ENCODE peak calls at places on chromosomes 3 and 15, in six cellular contexts. Z is uterus, R is fibroblast of villous mesenchyme, U is heart left ventricle, V is RWPE1, X is ovary. C is an unnamed sample.
A peak's percentile ranks its signal among the peaks of the same experiment; 100 is the strongest.

GRCh38 chr15:90482124-90483011 is 47.4 kb upstream of the CRTC3 start:
- DNase-seq in Z (peak; percentile 71), R (peak; percentile 66), U (peak; percentile 40), V (peak; percentile 45), X (peak; percentile 37), C (no peak)

GRCh38 chr3:10322355-10322715 is 1.4 kb upstream of the SEC13 start:
- DNase-seq in Z (no peak), R (no peak), U (no peak), V (peak; percentile 8), X (no peak), C (no peak)

GRCh38 chr15:78216276-78217229 is 17.8 kb downstream of the ACSBG1 start:
- DNase-seq in Z (no peak), R (no peak), U (peak; percentile 86), V (peak; percentile 52), X (no peak), C (no peak)

GRCh38 chr3:195766671-195767070 is 45.1 kb downstream of the MUC4 start:
- DNase-seq in Z (no peak), R (no peak), U (no peak), V (no peak), X (no peak), C (no peak)

GRCh38 chr3:124770341-124771082 is 40.3 kb downstream of the UMPS start:
- DNase-seq in Z (peak; percentile 35), R (peak; percentile 85), U (peak; percentile 81), V (no peak), X (no peak), C (no peak)

GRCh38 chr15:88954431-88955277 is 41.5 kb upstream of the MFGE8 start:
- DNase-seq in Z (no peak), R (peak; percentile 25), U (peak; percentile 45), V (no peak), X (no peak), C (no peak)

GRCh38 chr3:60017631-60018030 is 967.8 kb upstream of the CFAP20DC start:
- DNase-seq in Z (no peak), R (no peak), U (no peak), V (no peak), X (no peak), C (peak; percentile 63)

GRCh38 chr15:76196286-76196948 is 114.9 kb downstream of the ETFA start:
- DNase-seq in Z (peak; percentile 93), R (peak; percentile 98), U (no peak), V (peak; percentile 95), X (peak; percentile 78), C (no peak)

GRCh38 chr15:84108725-84109124 is 126.8 kb upstream of the GOLGA6L4 start:
- DNase-seq in Z (no peak), R (peak; percentile 13), U (no peak), V (peak; percentile 5), X (no peak), C (no peak)

GRCh38 chr3:41684802-41685740 is 276.8 kb downstream of the ULK4 start:
- DNase-seq in Z (no peak), R (no peak), U (no peak), V (no peak), X (no peak), C (no peak)

GRCh38 chr15:85474700-85475316 is 94.4 kb downstream of the AKAP13 start:
- DNase-seq in Z (no peak), R (no peak), U (no peak), V (no peak), X (no peak), C (no peak)

GRCh38 chr15:91109885-91110284 is 9.8 kb downstream of the SV2B start:
- DNase-seq in Z (no peak), R (no peak), U (no peak), V (no peak), X (no peak), C (no peak)

GRCh38 chr3:45779746-45780735 is 16.3 kb downstream of the SLC6A20 start:
- DNase-seq in Z (no peak), R (no peak), U (no peak), V (no peak), X (no peak), C (no peak)

GRCh38 chr15:95503640-95504225 is 826.8 kb upstream of the NR2F2 start:
- DNase-seq in Z (no peak), R (no peak), U (no peak), V (no peak), X (no peak), C (no peak)

GRCh38 chr3:132461544-132461943 is 44.2 kb downstream of the DNAJC13 start:
- DNase-seq in Z (no peak), R (no peak), U (no peak), V (no peak), X (no peak), C (no peak)

GRCh38 chr3:101809178-101810022 is 30.4 kb downstream of the NXPE3 start:
- DNase-seq in Z (no peak), R (peak; percentile 62), U (no peak), V (peak; percentile 30), X (no peak), C (no peak)

GRCh38 chr15:70171224-70171886 is 73.6 kb upstream of the TLE3 start:
- DNase-seq in Z (no peak), R (no peak), U (no peak), V (no peak), X (no peak), C (no peak)

DNA sequence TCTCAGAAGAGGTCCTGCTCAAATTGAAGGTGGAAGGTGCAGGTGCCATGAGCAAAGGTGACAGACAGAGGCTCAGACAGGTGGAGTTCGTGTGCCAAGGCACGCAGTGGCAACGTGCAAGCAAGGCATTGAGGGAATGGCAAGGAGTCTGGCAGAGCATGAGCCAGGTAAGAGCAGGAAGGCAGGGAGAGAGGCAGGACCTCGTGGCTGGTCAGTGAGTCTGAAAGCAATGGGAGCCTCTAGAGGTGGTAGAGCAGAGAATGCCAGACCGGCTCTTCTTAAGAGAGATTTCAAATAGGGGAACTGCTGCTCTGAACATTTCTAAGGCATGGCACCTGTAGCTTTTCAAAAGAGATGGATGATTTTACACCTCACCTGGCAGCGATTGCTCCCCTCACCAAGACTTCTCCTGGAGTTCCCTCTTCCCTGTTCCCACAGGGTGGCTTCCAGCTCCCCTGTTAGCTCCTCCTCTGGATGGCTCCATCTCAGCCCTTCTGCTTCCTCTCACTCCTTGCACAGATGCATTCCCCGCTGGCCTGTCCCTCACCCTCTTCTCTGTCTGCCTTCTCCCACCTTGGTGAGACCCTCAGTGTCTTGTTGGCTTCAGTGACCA is 2.7 kb downstream of the MYO5C start:
- DNase-seq in Z (no peak), R (no peak), U (no peak), V (no peak), X (no peak), C (no peak)
- TF ChIP-seq CTCF in Z (no peak), R (no peak), U (no peak), V (no peak), X (no peak), C (no peak)

GRCh38 chr3:32336123-32336518 is 55.5 kb upstream of the CMTM7 start:
- DNase-seq in Z (no peak), R (no peak), U (no peak), V (no peak), X (no peak), C (no peak)

GRCh38 chr3:32337501-32337900 is 54.2 kb upstream of the CMTM7 start:
- DNase-seq in Z (no peak), R (no peak), U (no peak), V (no peak), X (no peak), C (no peak)

GRCh38 chr3:32340639-32341365 is 50.9 kb upstream of the CMTM7 start:
- DNase-seq in Z (no peak), R (no peak), U (no peak), V (no peak), X (no peak), C (no peak)

GRCh38 chr3:32335365-32336122 is 56.1 kb upstream of the CMTM7 start:
- DNase-seq in Z (no peak), R (no peak), U (no peak), V (no peak), X (no peak), C (no peak)

GRCh38 chr3:32340039-32340438 is 51.6 kb upstream of the CMTM7 start:
- DNase-seq in Z (no peak), R (peak; percentile 65), U (no peak), V (peak; percentile 40), X (no peak), C (no peak)
- TF ChIP-seq CTCF in Z (peak; percentile 31), R (peak; percentile 65), U (peak; percentile 61), V (peak; percentile 39), X (no peak), C (peak; percentile 65)

GRCh38 chr3:66823010-66823399 is 175.1 kb upstream of the KBTBD8 start:
- DNase-seq in Z (no peak), R (no peak), U (no peak), V (no peak), X (no peak), C (no peak)

GRCh38 chr3:66823532-66823931 is 174.6 kb upstream of the KBTBD8 start:
- DNase-seq in Z (no peak), R (no peak), U (no peak), V (no peak), X (no peak), C (no peak)

GRCh38 chr3:66824450-66824849 is 173.7 kb upstream of the KBTBD8 start:
- DNase-seq in Z (no peak), R (no peak), U (no peak), V (no peak), X (no peak), C (no peak)

GRCh38 chr3:66819993-66820501 is 178.1 kb upstream of the KBTBD8 start:
- DNase-seq in Z (no peak), R (no peak), U (no peak), V (no peak), X (no peak), C (no peak)

DNA sequence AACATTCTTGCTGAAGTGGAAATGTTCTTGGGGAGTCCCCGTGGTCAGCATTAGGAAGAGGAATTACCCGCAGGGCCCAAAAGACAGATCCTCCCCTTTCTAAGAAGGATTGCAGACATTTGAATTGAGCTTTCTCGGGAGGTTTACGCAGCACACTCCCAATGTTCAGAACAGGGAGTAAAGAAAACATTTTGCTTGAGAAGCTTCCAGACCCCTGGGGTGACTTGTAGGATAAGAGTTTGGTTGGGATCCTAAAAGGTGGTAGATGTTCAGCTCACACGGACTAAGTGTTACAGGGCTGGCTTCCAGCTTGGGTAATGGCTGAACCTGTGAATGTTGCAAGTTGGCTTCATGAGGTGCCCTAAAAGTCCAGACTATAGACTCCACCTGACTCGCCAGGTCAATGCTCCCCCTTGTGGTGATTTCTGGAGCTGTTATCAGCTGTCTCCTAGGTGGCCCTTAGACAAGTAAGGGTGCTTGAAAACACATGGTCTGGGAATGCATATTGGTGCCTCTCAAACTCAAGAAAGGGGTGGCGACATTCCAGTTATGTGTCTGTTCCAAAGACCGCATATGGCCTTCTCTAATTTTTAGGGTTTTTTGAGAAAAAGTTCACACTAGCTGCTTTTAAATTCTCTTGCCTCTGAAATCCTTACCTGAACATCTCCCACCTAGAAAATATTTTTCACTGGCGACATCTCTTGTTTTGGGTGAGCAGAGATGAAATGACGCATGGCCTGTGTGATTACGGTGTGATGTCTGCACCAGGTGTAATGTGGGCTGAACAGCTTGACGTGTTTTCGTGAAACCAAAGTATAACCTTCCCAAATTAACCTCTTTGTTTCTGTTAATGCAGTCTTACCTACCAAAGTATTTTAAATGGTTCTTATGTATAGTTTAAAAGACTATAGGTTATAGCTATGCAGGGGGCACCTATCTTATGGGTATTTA is 175.8 kb upstream of the KBTBD8 start:
- DNase-seq in Z (peak; percentile 46), R (peak; percentile 66), U (peak; percentile 50), V (peak; percentile 30), X (peak; percentile 39), C (peak; percentile 54)
- TF ChIP-seq CTCF in Z (peak; percentile 67), R (peak; percentile 89), U (peak; percentile 76), V (peak; percentile 79), X (peak; percentile 52), C (peak; percentile 87)

DNA sequence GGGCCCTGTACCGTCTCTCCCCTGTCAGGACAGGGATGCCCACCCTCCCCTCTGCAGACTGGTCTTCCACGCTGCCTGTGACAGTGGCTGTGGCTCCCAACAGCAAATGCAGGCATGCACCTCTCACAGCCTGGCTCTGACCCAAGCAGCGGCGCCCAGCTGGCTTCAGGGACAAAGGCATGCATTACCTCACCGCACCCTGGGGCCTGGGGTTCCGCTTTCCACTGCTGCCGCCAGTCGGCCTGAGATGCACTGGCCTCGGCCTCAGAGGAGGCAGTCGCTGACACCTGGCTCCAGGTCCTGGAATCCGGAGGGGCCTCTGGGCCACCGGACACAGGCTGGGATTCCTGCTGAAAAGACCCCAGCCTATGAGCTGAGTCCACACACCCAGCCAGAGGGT is 70.3 kb downstream of the SCN5A start:
- DNase-seq in Z (no peak), R (no peak), U (peak; percentile 88), V (no peak), X (no peak), C (no peak)
- TF ChIP-seq CTCF in Z (no peak), R (no peak), U (peak; percentile 45), V (no peak), X (no peak), C (no peak)